ENCODE peak calls at places on chromosomes 1 and 21, in four cellular contexts. Y is BE2C, N is lower lobe of right lung, X is left ventricle myocardium inferior. K is an unnamed sample.
A peak's percentile ranks its signal among the peaks of the same experiment; 100 is the strongest.

GRCh38 chr1:26788515-26788785 is 700 bp downstream of the PIGV start:
- DNase-seq in N (peak; percentile 57), Y (no peak), X (no peak), K (no peak)

GRCh38 chr1:208837242-208837641 is 593.1 kb upstream of the PLXNA2 start:
- DNase-seq in N (no peak), Y (no peak), X (no peak), K (no peak)

GRCh38 chr21:15034126-15034848 is 30.5 kb downstream of the NRIP1 start:
- DNase-seq in N (no peak), X (no peak), Y (no peak), K (peak; percentile 39)

GRCh38 chr1:34262023-34262422 is 85.3 kb downstream of the C1orf94 start:
- DNase-seq in X (no peak), Y (no peak), N (no peak), K (no peak)

GRCh38 chr1:97174039-97174704 is 452.6 kb downstream of the PTBP2 start:
- DNase-seq in N (no peak), X (no peak), Y (peak; percentile 67), K (peak; percentile 7)

GRCh38 chr1:7046891-7047290 is 261.6 kb downstream of the CAMTA1 start:
- DNase-seq in N (no peak), Y (no peak), X (no peak), K (no peak)

GRCh38 chr1:67771776-67772175 is 61.5 kb downstream of the GNG12 start:
- DNase-seq in X (no peak), N (no peak), Y (no peak), K (peak; percentile 29)

GRCh38 chr1:50420689-50421365 is 2.4 kb downstream of the DMRTA2 start:
- DNase-seq in X (no peak), Y (no peak), N (no peak), K (no peak)

GRCh38 chr1:200364831-200365230 is 45.0 kb downstream of the ZNF281 start:
- DNase-seq in X (no peak), Y (no peak), N (no peak), K (no peak)

GRCh38 chr1:235060607-235061470 is 67.8 kb downstream of the TOMM20 start:
- DNase-seq in N (peak; percentile 26), Y (no peak), X (peak; percentile 33), K (no peak)

GRCh38 chr1:218380125-218380977 is 35.2 kb downstream of the TGFB2 start:
- DNase-seq in N (peak; percentile 59), X (no peak), Y (no peak), K (peak; percentile 74)

GRCh38 chr21:25790122-25790951 is 55.6 kb downstream of the GABPA start:
- DNase-seq in X (no peak), N (no peak), Y (peak; percentile 40), K (peak; percentile 55)

GRCh38 chr1:206794294-206794908 is 22.1 kb upstream of the IL10 start:
- DNase-seq in X (no peak), Y (no peak), N (no peak), K (no peak)

GRCh38 chr1:160342520-160342919 is 530 bp downstream of the COPA start:
- DNase-seq in X (no peak), N (no peak), Y (no peak), K (peak; percentile 23)

GRCh38 chr1:86507935-86508582 is 38.8 kb upstream of the CLCA4 start:
- DNase-seq in N (no peak), X (no peak), Y (no peak), K (peak; percentile 66)

GRCh38 chr1:46673749-46674182 is 2.1 kb downstream of the TEX38 start:
- DNase-seq in Y (no peak), N (no peak), X (no peak), K (peak; percentile 47)

GRCh38 chr1:244865028-244865371 is 657 bp upstream of the HNRNPU start:
- DNase-seq in Y (peak; percentile 19), X (peak; percentile 23), N (no peak), K (no peak)

GRCh38 chr1:150973826-150974579 is 632 bp downstream of the CERS2 start:
- DNase-seq in N (peak; percentile 74), Y (peak; percentile 36), X (peak; percentile 33), K (no peak)

GRCh38 chr1:238892612-238893011 is 493.8 kb upstream of the CHRM3 start:
- DNase-seq in X (no peak), N (no peak), Y (no peak), K (no peak)

GRCh38 chr21:14981246-14981645 is 83.6 kb downstream of the NRIP1 start:
- DNase-seq in X (no peak), N (no peak), Y (no peak), K (no peak)

GRCh38 chr1:175287849-175288248 is 95.3 kb upstream of the KIAA0040 start:
- DNase-seq in X (no peak), N (no peak), Y (no peak), K (no peak)

GRCh38 chr1:2344744-2345296 is 46.5 kb downstream of the MORN1 start:
- DNase-seq in Y (peak; percentile 1), N (peak; percentile 41), X (peak; percentile 11), K (no peak)

GRCh38 chr1:57831624-57832023 is 407.8 kb upstream of the DAB1 start:
- DNase-seq in X (no peak), N (no peak), Y (no peak), K (peak; percentile 51)

GRCh38 chr1:8169364-8170058 is 143.4 kb upstream of the ERRFI1 start:
- DNase-seq in N (no peak), X (peak; percentile 35), Y (peak; percentile 14), K (peak; percentile 92)

GRCh38 chr1:145990249-145991097 is 5.9 kb downstream of the TXNIP start:
- DNase-seq in Y (no peak), X (no peak), N (peak; percentile 63), K (no peak)

GRCh38 chr1:30125449-30126170 is 597.8 kb downstream of the MATN1 start:
- DNase-seq in N (no peak), X (no peak), Y (no peak), K (no peak)

GRCh38 chr1:33118274-33118673 is 37.3 kb downstream of the AZIN2 start:
- DNase-seq in Y (no peak), N (no peak), X (no peak), K (no peak)

GRCh38 chr1:54358503-54359168 is 47.6 kb downstream of the SSBP3 start:
- DNase-seq in N (no peak), Y (no peak), X (peak; percentile 73), K (no peak)

GRCh38 chr1:65471901-65472332 is 51.4 kb downstream of the LEPR start:
- DNase-seq in X (no peak), N (no peak), Y (no peak), K (no peak)

GRCh38 chr1:172382406-172382805 is 38.1 kb upstream of the C1orf105 start:
- DNase-seq in X (no peak), N (no peak), Y (no peak), K (no peak)

GRCh38 chr1:193118194-193118593 is 3.6 kb upstream of the CDC73 start:
- DNase-seq in N (no peak), X (no peak), Y (no peak), K (no peak)

GRCh38 chr1:40653851-40654537 is 11.5 kb downstream of the RIMS3 start:
- DNase-seq in Y (no peak), N (no peak), X (no peak), K (peak; percentile 15)
- H3K4me3 ChIP-seq in Y (peak overlapping the region; percentile 34), N (no peak overlapping the region), X (no peak overlapping the region), K (no peak overlapping the region)

GRCh38 chr21:38805282-38806152 is at the start of gene ETS2:
- DNase-seq in X (peak; percentile 90), N (peak; percentile 94), Y (peak; percentile 87), K (peak; percentile 97)
- TF ChIP-seq CTCF in X (peak; percentile 11), N (no peak), Y (no peak), K (no peak)

GRCh38 chr1:16300436-16300835 is 51.8 kb downstream of the FBXO42 start:
- DNase-seq in N (no peak), X (no peak), Y (no peak), K (no peak)
- H3K4me3 ChIP-seq in N (no peak overlapping the region), X (no peak overlapping the region), Y (no peak overlapping the region), K (no peak overlapping the region)

GRCh38 chr1:153775432-153776311 is 465 bp downstream of the SLC27A3 start:
- DNase-seq in X (peak; percentile 59), N (peak; percentile 89), Y (peak; percentile 65), K (peak; percentile 58)
- TF ChIP-seq CTCF in X (no peak), N (no peak), Y (no peak), K (no peak)

DNA sequence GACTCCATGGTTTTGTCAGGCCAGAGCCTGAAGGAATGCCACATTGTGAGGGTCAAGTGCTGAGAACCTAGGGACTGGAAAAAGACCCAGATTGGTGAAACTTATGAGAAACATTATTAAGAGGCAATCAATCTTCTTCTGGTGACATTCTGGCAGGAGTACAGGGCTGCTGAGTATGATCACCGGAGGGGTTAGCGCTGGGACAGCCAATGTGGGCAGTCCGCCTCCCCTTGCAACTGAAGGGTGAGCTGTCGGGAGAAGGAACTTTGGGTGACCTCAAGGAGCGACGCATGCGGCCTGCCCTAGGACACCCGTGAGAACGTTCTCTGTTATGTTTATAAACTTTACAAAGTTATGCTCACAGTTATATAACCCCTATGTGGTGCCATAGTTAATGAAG is 429.0 kb downstream of the LMO4 start:
- DNase-seq in Y (no peak), X (no peak), N (peak; percentile 45), K (peak; percentile 3)
- H3K4me3 ChIP-seq in Y (no peak overlapping the region), X (no peak overlapping the region), N (no peak overlapping the region), K (no peak overlapping the region)